ENCODE peak calls at places on chromosome 13, in eight cellular contexts. L, J, B, P, G, D, H and S are unnamed samples.

GRCh38 chr13:109715902-109716301 is 70.5 kb downstream of the IRS2 start:
- DNase-seq in J (no peak), B (no peak), L (no peak), H (peak; percentile 57), P (peak; percentile 74), G (no peak), D (no peak), S (no peak)

GRCh38 chr13:45297456-45298205 is 43.4 kb downstream of the TPT1 start:
- DNase-seq in J (no peak), D (no peak), L (no peak), G (no peak), B (no peak), P (no peak), H (peak; percentile 87), S (no peak)

GRCh38 chr13:31767175-31767900 is 28.0 kb downstream of the RXFP2 start:
- DNase-seq in H (peak; percentile 13), D (no peak), L (no peak), B (no peak), P (peak; percentile 98), G (no peak), J (no peak), S (no peak)

GRCh38 chr13:36859259-36859658 is 40.2 kb downstream of the RFXAP start:
- DNase-seq in H (no peak), J (no peak), D (no peak), G (no peak), L (no peak), P (no peak), B (no peak), S (no peak)

GRCh38 chr13:31824705-31825512 is 85.6 kb downstream of the RXFP2 start:
- DNase-seq in D (no peak), P (peak; percentile 43), J (no peak), G (peak; percentile 18), H (peak; percentile 54), L (no peak), B (peak; percentile 73), S (no peak)

GRCh38 chr13:66265446-66265845 is 964.7 kb downstream of the PCDH9 start:
- DNase-seq in L (no peak), H (no peak), P (no peak), B (no peak), D (no peak), G (no peak), J (no peak), S (no peak)

GRCh38 chr13:40483601-40484000 is 182.8 kb downstream of the FOXO1 start:
- DNase-seq in B (no peak), J (no peak), L (no peak), P (no peak), D (no peak), G (no peak), H (no peak), S (no peak)

GRCh38 chr13:40665061-40665753 is 1.2 kb downstream of the FOXO1 start:
- DNase-seq in J (peak; percentile 36), L (peak; percentile 54), D (peak; percentile 28), B (peak; percentile 67), P (no peak), G (peak; percentile 70), H (peak; percentile 51), S (peak; percentile 48)

GRCh38 chr13:71867101-71867814 is at the start of gene DACH1:
- DNase-seq in B (peak; percentile 47), J (peak; percentile 29), L (peak; percentile 71), D (peak; percentile 64), G (peak; percentile 65), H (peak; percentile 55), P (peak; percentile 12), S (peak; percentile 38)

GRCh38 chr13:85930108-85930507 is 130.9 kb upstream of the SLITRK6 start:
- DNase-seq in D (no peak), G (no peak), B (no peak), L (no peak), P (no peak), J (no peak), H (no peak), S (no peak)

GRCh38 chr13:109769275-109769674 is 17.1 kb downstream of the IRS2 start:
- DNase-seq in L (no peak), G (no peak), J (no peak), D (no peak), P (no peak), H (no peak), B (no peak), S (no peak)

GRCh38 chr13:40402931-40403412 is 263.5 kb downstream of the FOXO1 start:
- DNase-seq in G (no peak), H (peak; percentile 27), J (no peak), B (peak; percentile 75), D (no peak), P (peak; percentile 71), L (no peak), S (no peak)

GRCh38 chr13:33435207-33435606 is 149.7 kb upstream of the STARD13 start:
- DNase-seq in L (no peak), D (no peak), J (no peak), P (no peak), G (no peak), H (no peak), B (no peak), S (no peak)

GRCh38 chr13:76939215-76939614 is 9.1 kb upstream of the ACOD1 start:
- DNase-seq in J (no peak), L (no peak), P (peak; percentile 57), H (peak; percentile 2), D (no peak), G (no peak), B (no peak), S (no peak)

GRCh38 chr13:111202745-111203144 is 87.6 kb downstream of the ARHGEF7 start:
- DNase-seq in J (no peak), P (peak; percentile 90), G (peak; percentile 73), D (no peak), H (peak; percentile 77), L (no peak), B (no peak), S (peak; percentile 74)

GRCh38 chr13:74288361-74288911 is 154.2 kb upstream of the KLF12 start:
- DNase-seq in B (peak; percentile 87), D (peak; percentile 12), G (peak; percentile 4), H (peak; percentile 87), P (no peak), J (peak; percentile 16), L (peak; percentile 56), S (no peak)

GRCh38 chr13:40153516-40153915 is 498.1 kb downstream of the COG6 start:
- DNase-seq in J (no peak), P (no peak), D (no peak), G (no peak), L (no peak), B (no peak), H (no peak), S (no peak)

GRCh38 chr13:98143601-98144500 is 957 bp downstream of the FARP1 start:
- DNase-seq in H (peak; percentile 43), B (peak; percentile 65), L (no peak), G (peak; percentile 36), P (peak; percentile 62), D (peak; percentile 47), J (peak; percentile 26), S (no peak)

GRCh38 chr13:100645382-100645781 is 29.2 kb downstream of the TMTC4 start:
- DNase-seq in G (no peak), P (no peak), B (no peak), H (no peak), J (no peak), D (no peak), L (no peak), S (no peak)

GRCh38 chr13:22770891-22771290 is 409.9 kb upstream of the SGCG start:
- DNase-seq in J (no peak), D (no peak), G (no peak), L (no peak), P (no peak), H (no peak), B (no peak), S (no peak)

GRCh38 chr13:111099292-111099691 is 15.8 kb upstream of the ARHGEF7 start:
- DNase-seq in G (no peak), J (no peak), H (no peak), L (no peak), P (no peak), D (no peak), B (peak; percentile 40), S (no peak)

GRCh38 chr13:25478186-25478585 is 106.4 kb downstream of the ATP8A2 start:
- DNase-seq in D (no peak), L (no peak), G (no peak), P (no peak), H (peak; percentile 1), J (no peak), B (no peak), S (no peak)

GRCh38 chr13:90622547-90622946 is 724.9 kb upstream of the MIR17HG start:
- DNase-seq in H (no peak), G (no peak), L (no peak), D (no peak), J (no peak), B (no peak), P (peak; percentile 15), S (no peak)

GRCh38 chr13:41019027-41019487 is at the start of gene ELF1:
- DNase-seq in J (no peak), H (peak; percentile 74), P (peak; percentile 82), B (peak; percentile 94), L (peak; percentile 62), G (peak; percentile 66), D (no peak), S (peak; percentile 59)

GRCh38 chr13:44148159-44148929 is 225.3 kb upstream of the SERP2 start:
- DNase-seq in D (no peak), P (peak; percentile 40), H (peak; percentile 82), J (no peak), B (no peak), L (no peak), G (no peak), S (no peak)